ENCODE peak calls at places on chromosomes 7 and 10, in seven cellular contexts. F, M, K, H, B, T and Z are unnamed samples.
A peak's percentile ranks its signal among the peaks of the same experiment; 100 is the strongest.

GRCh38 chr10:122878799-122879338 is 512 bp downstream of the FAM24B start:
- DNase-seq in M (no peak), K (no peak), B (no peak), H (no peak), T (no peak), F (no peak), Z (no peak)

GRCh38 chr7:157768198-157768597 is 431.4 kb downstream of the DNAJB6 start:
- DNase-seq in T (no peak), K (no peak), H (no peak), M (no peak), F (no peak), B (no peak), Z (no peak)

GRCh38 chr10:15738237-15738928 is 18.7 kb upstream of the ITGA8 start:
- DNase-seq in M (no peak), H (no peak), B (no peak), F (no peak), K (no peak), T (no peak), Z (no peak)

GRCh38 chr7:54824655-54825054 is 65.6 kb upstream of the SEC61G start:
- DNase-seq in H (no peak), M (no peak), T (no peak), F (no peak), K (no peak), B (no peak), Z (no peak)

GRCh38 chr10:124703778-124704427 is 40.3 kb downstream of the FAM53B start:
- DNase-seq in F (peak; percentile 13), K (no peak), T (no peak), M (no peak), H (no peak), B (no peak), Z (no peak)

GRCh38 chr10:19168584-19168983 is 120.0 kb downstream of the MALRD1 start:
- DNase-seq in F (no peak), K (no peak), M (no peak), B (no peak), T (peak; percentile 3), H (peak; percentile 47), Z (peak; percentile 65)

GRCh38 chr7:121544726-121545125 is 148.6 kb upstream of the FAM3C start:
- DNase-seq in M (peak; percentile 89), B (peak; percentile 66), F (peak; percentile 88), K (no peak), T (no peak), H (no peak), Z (no peak)

GRCh38 chr7:50739744-50740455 is 42.8 kb downstream of the GRB10 start:
- DNase-seq in F (no peak), M (no peak), T (no peak), K (no peak), B (no peak), H (no peak), Z (peak; percentile 31)

GRCh38 chr7:33842141-33842540 is 63.2 kb upstream of the BMPER start:
- DNase-seq in K (no peak), T (no peak), B (no peak), M (no peak), H (no peak), F (no peak), Z (peak; percentile 30)

GRCh38 chr7:88344956-88345832 is 38.5 kb upstream of the STEAP4 start:
- DNase-seq in B (peak; percentile 15), T (peak; percentile 23), F (no peak), K (peak; percentile 10), M (no peak), H (peak; percentile 70), Z (peak; percentile 67)

GRCh38 chr10:109931153-109931552 is 7.8 kb upstream of the XPNPEP1 start:
- DNase-seq in T (no peak), K (no peak), M (no peak), F (no peak), B (no peak), H (no peak), Z (no peak)

GRCh38 chr10:125882596-125882995 is 1.5 kb upstream of the DHX32 start:
- DNase-seq in K (no peak), B (no peak), F (no peak), T (no peak), H (no peak), M (peak; percentile 62), Z (no peak)

GRCh38 chr7:80841566-80842478 is 77.0 kb downstream of the SEMA3C start:
- DNase-seq in M (no peak), K (no peak), F (peak; percentile 35), B (no peak), T (peak; percentile 15), H (no peak), Z (no peak)

GRCh38 chr10:31359979-31360378 is 41.0 kb downstream of the ZEB1 start:
- DNase-seq in T (no peak), H (no peak), M (no peak), B (no peak), F (no peak), K (no peak), Z (no peak)

GRCh38 chr7:101162551-101163280 is 2.7 kb downstream of the VGF start:
- DNase-seq in F (peak; percentile 52), B (peak; percentile 57), M (peak; percentile 50), K (no peak), H (peak; percentile 84), T (no peak), Z (peak; percentile 82)

GRCh38 chr7:16587785-16588184 is 57.8 kb downstream of the ANKMY2 start:
- DNase-seq in B (no peak), M (no peak), K (no peak), F (no peak), H (no peak), T (no peak), Z (peak; percentile 82)

GRCh38 chr10:110780704-110781103 is 91.0 kb upstream of the PDCD4 start:
- DNase-seq in T (no peak), F (no peak), H (no peak), K (no peak), M (no peak), B (no peak), Z (no peak)

GRCh38 chr10:96708456-96708855 is 11.9 kb downstream of the PIK3AP1 start:
- DNase-seq in H (no peak), T (no peak), K (no peak), F (no peak), M (no peak), B (no peak), Z (no peak)

GRCh38 chr10:13346280-13346819 is 1.7 kb downstream of the SEPHS1 start:
- DNase-seq in T (no peak), M (peak; percentile 71), B (no peak), H (no peak), F (peak; percentile 61), K (no peak), Z (peak; percentile 43)

GRCh38 chr10:84701321-84701720 is 372.9 kb downstream of the CCSER2 start:
- DNase-seq in F (no peak), M (no peak), B (no peak), T (no peak), H (no peak), K (no peak), Z (no peak)

GRCh38 chr10:94292448-94293118 is 70.2 kb downstream of the NOC3L start:
- DNase-seq in H (no peak), B (no peak), K (no peak), M (peak; percentile 73), F (peak; percentile 15), T (no peak), Z (no peak)

GRCh38 chr10:31774291-31774900 is 154.2 kb downstream of the ARHGAP12 start:
- DNase-seq in B (no peak), F (no peak), K (no peak), M (peak; percentile 35), T (peak; percentile 56), H (no peak), Z (peak; percentile 62)

GRCh38 chr7:82851126-82851525 is 311.6 kb downstream of the PCLO start:
- DNase-seq in H (no peak), M (no peak), T (no peak), B (no peak), K (no peak), F (no peak), Z (no peak)

GRCh38 chr10:92552310-92552709 is 21.6 kb downstream of the IDE start:
- DNase-seq in T (no peak), F (no peak), M (no peak), H (no peak), K (no peak), B (no peak), Z (no peak)

GRCh38 chr7:45624392-45624760 is 50.2 kb downstream of the ADCY1 start:
- DNase-seq in M (no peak), B (no peak), H (no peak), K (no peak), T (no peak), F (no peak), Z (no peak)

GRCh38 chr10:101830322-101831168 is 12.3 kb upstream of the OGA start:
- DNase-seq in H (peak; percentile 86), T (peak; percentile 86), M (peak; percentile 88), B (peak; percentile 90), F (peak; percentile 92), K (no peak), Z (peak; percentile 90)

GRCh38 chr10:51743146-51743545 is 43.8 kb upstream of the CSTF2T start:
- DNase-seq in B (no peak), T (no peak), M (no peak), H (no peak), F (no peak), K (no peak), Z (peak; percentile 45)

GRCh38 chr10:51744235-51744634 is 44.8 kb upstream of the CSTF2T start:
- DNase-seq in T (no peak), K (no peak), F (no peak), H (no peak), B (no peak), M (no peak), Z (no peak)

GRCh38 chr10:51748959-51749358 is 49.6 kb upstream of the CSTF2T start:
- DNase-seq in M (peak; percentile 65), H (no peak), F (no peak), T (no peak), K (no peak), B (peak; percentile 18), Z (no peak)

GRCh38 chr10:51747211-51747610 is 47.8 kb upstream of the CSTF2T start:
- DNase-seq in F (no peak), H (no peak), M (no peak), B (no peak), K (no peak), T (no peak), Z (peak; percentile 81)
- H3K18ac ChIP-seq in F (no peak overlapping the region), H (no peak overlapping the region), M (no peak overlapping the region), B (no peak overlapping the region), K (no peak overlapping the region), T (no peak overlapping the region), Z (no peak overlapping the region)

DNA sequence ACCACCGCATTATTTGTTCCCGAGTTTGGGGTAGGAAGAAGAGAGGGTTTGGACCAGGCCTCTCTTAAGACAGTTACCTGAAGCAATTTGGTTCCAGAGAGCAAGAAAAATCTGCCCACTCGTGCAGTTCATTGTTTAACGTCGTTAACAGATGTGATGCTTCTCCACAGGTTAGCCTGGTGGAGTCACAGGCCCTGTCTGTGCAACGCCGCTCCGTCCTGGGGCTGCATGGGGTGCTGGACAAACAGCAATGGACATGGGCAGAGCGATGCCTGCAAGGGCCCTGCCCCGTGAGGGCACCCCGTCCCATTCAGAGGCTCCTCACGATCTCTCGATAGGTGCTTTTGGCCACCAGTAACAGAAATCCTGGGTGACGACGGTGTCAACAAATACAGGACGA is 9.7 kb downstream of the FOXL3 start:
- DNase-seq in B (no peak), T (no peak), H (no peak), F (no peak), M (no peak), K (no peak), Z (no peak)
- H3K18ac ChIP-seq in B (no peak overlapping the region), T (peak overlapping the region; percentile 41), H (no peak overlapping the region), F (no peak overlapping the region), M (no peak overlapping the region), K (no peak overlapping the region), Z (no peak overlapping the region)

GRCh38 chr10:5977471-5978370 is at the start of gene IL15RA:
- DNase-seq in H (peak; percentile 61), B (peak; percentile 79), M (peak; percentile 72), T (peak; percentile 41), K (no peak), F (peak; percentile 88), Z (peak; percentile 73)
- H3K18ac ChIP-seq in H (no peak within 1 kb of the TSS), B (no peak within 1 kb of the TSS), M (peak within 1 kb of the TSS; percentile 49), T (peak within 1 kb of the TSS; percentile 80), K (peak within 1 kb of the TSS; percentile 68), F (peak within 1 kb of the TSS; percentile 1), Z (peak within 1 kb of the TSS; percentile 34)

GRCh38 chr7:117274951-117275350 is 47.9 kb downstream of the WNT2 start:
- DNase-seq in T (no peak), H (no peak), M (peak; percentile 36), B (no peak), F (no peak), K (no peak), Z (no peak)
- H3K18ac ChIP-seq in T (no peak overlapping the region), H (no peak overlapping the region), M (peak overlapping the region; percentile 44), B (no peak overlapping the region), F (no peak overlapping the region), K (no peak overlapping the region), Z (no peak overlapping the region)